ENCODE peak calls at places on chromosomes 11 and 22, in nine cellular contexts. O, D, F, X, E, R, T, H and C are unnamed samples.

GRCh38 chr22:33274214-33274828 is 216.1 kb upstream of the SYN3 start:
- DNase-seq in F (no peak), D (no peak), X (no peak), O (no peak), E (no peak), T (peak; percentile 24), H (no peak), R (no peak), C (peak; percentile 37)

GRCh38 chr11:36214484-36214883 is 74.7 kb downstream of the COMMD9 start:
- DNase-seq in O (no peak), H (no peak), E (no peak), F (no peak), R (no peak), D (no peak), X (no peak), T (no peak), C (no peak)

GRCh38 chr22:21984793-21985192 is 2.2 kb upstream of the TOP3B start:
- DNase-seq in D (no peak), X (no peak), O (no peak), F (no peak), H (no peak), T (no peak), R (no peak), E (no peak), C (no peak)

GRCh38 chr11:64164392-64165312 is 1.3 kb downstream of the MACROD1 start:
- DNase-seq in E (no peak), X (no peak), F (no peak), H (peak; percentile 69), O (no peak), D (no peak), R (no peak), T (peak; percentile 36), C (peak; percentile 67)

GRCh38 chr11:62269654-62270278 is at the start of gene SCGB2A2:
- DNase-seq in X (no peak), D (no peak), H (no peak), E (no peak), T (no peak), R (no peak), F (no peak), O (no peak), C (no peak)

GRCh38 chr11:110086892-110087309 is 6.3 kb upstream of the ZC3H12C start:
- DNase-seq in E (no peak), H (no peak), D (no peak), T (peak; percentile 37), O (no peak), R (no peak), F (no peak), X (no peak), C (peak; percentile 47)

GRCh38 chr11:21933095-21933494 is 259.8 kb upstream of the ANO5 start:
- DNase-seq in O (no peak), R (no peak), X (no peak), F (no peak), H (no peak), D (peak; percentile 12), T (no peak), E (no peak), C (no peak)

GRCh38 chr22:48424201-48424627 is 1403.5 kb downstream of the BRD1 start:
- DNase-seq in H (no peak), X (peak; percentile 6), O (peak; percentile 62), T (no peak), D (no peak), E (no peak), F (no peak), R (no peak), C (no peak)

GRCh38 chr11:17610402-17610894 is 63.4 kb downstream of the OTOG start:
- DNase-seq in O (no peak), E (no peak), R (no peak), H (no peak), F (no peak), X (no peak), T (no peak), D (no peak), C (peak; percentile 14)

GRCh38 chr11:79582434-79582833 is 141.6 kb upstream of the TENM4 start:
- DNase-seq in T (no peak), E (no peak), F (no peak), D (no peak), H (no peak), R (no peak), O (no peak), X (no peak), C (no peak)

GRCh38 chr11:10628506-10629236 is 60.2 kb upstream of the LYVE1 start:
- DNase-seq in F (no peak), T (no peak), X (no peak), H (no peak), O (no peak), E (peak; percentile 43), D (no peak), R (no peak), C (no peak)

GRCh38 chr11:3154001-3154599 is 11.0 kb downstream of the OSBPL5 start:
- DNase-seq in R (no peak), F (no peak), H (peak; percentile 23), T (no peak), X (no peak), O (no peak), D (no peak), E (no peak), C (no peak)

GRCh38 chr11:123188508-123189165 is 6.4 kb downstream of the CLMP start:
- DNase-seq in R (no peak), H (no peak), E (no peak), O (no peak), T (no peak), D (no peak), F (no peak), X (no peak), C (no peak)

GRCh38 chr22:23569716-23570115 is 10.4 kb downstream of the IGLL1 start:
- DNase-seq in X (no peak), O (no peak), H (no peak), R (no peak), T (no peak), E (no peak), F (no peak), D (no peak), C (no peak)

GRCh38 chr11:71342951-71343827 is 90.8 kb upstream of the SHANK2 start:
- DNase-seq in X (no peak), T (peak; percentile 38), O (no peak), D (no peak), E (no peak), H (peak; percentile 23), F (no peak), R (peak; percentile 57), C (peak; percentile 55)

GRCh38 chr11:116061322-116061721 is 557.1 kb upstream of the CADM1 start:
- DNase-seq in E (no peak), X (no peak), F (no peak), T (no peak), O (no peak), H (no peak), R (no peak), D (no peak), C (no peak)

GRCh38 chr11:73072935-73073481 is 69.1 kb downstream of the FCHSD2 start:
- DNase-seq in F (no peak), R (no peak), E (no peak), D (peak; percentile 61), X (no peak), O (no peak), T (no peak), H (no peak), C (peak; percentile 47)

GRCh38 chr22:25111579-25112517 is 87.8 kb upstream of the CRYBB3 start:
- DNase-seq in T (peak; percentile 71), R (peak; percentile 81), D (no peak), H (peak; percentile 40), X (no peak), E (no peak), O (no peak), F (no peak), C (peak; percentile 77)

GRCh38 chr22:41939981-41940852 is 6.7 kb downstream of the CENPM start:
- DNase-seq in O (no peak), X (no peak), T (peak; percentile 94), H (no peak), E (no peak), D (peak; percentile 89), R (peak; percentile 66), F (no peak), C (peak; percentile 95)

GRCh38 chr11:95571861-95572260 is 217.7 kb downstream of the FAM76B start:
- DNase-seq in O (no peak), F (no peak), R (no peak), D (no peak), X (no peak), H (no peak), T (no peak), E (no peak), C (no peak)

GRCh38 chr11:72741429-72741833 is 10.8 kb downstream of the ARAP1 start:
- DNase-seq in O (no peak), D (no peak), H (peak; percentile 42), F (no peak), R (peak; percentile 79), E (no peak), T (peak; percentile 52), X (no peak), C (no peak)

GRCh38 chr11:6132431-6132830 is 24.9 kb downstream of the OR56B4 start:
- DNase-seq in D (no peak), H (no peak), R (no peak), X (no peak), T (no peak), F (no peak), E (no peak), O (no peak), C (no peak)

GRCh38 chr11:114354076-114354475 is 46.2 kb downstream of the C11orf71 start:
- DNase-seq in T (no peak), X (no peak), H (no peak), F (no peak), E (no peak), D (no peak), R (no peak), O (no peak), C (no peak)

GRCh38 chr11:117092951-117093590 is 5.2 kb downstream of the SIK3 start:
- DNase-seq in R (no peak), T (no peak), E (no peak), O (no peak), H (no peak), X (no peak), F (no peak), D (no peak), C (no peak)
- H3K4me1 ChIP-seq in R (peaks cover 43% of the 10 kb centered on the region), T (peaks cover 26% of the 10 kb centered on the region), E (no peaks in the 10 kb centered on the region), O (peaks cover 49% of the 10 kb centered on the region), H (peaks cover 48% of the 10 kb centered on the region), X (peaks cover 21% of the 10 kb centered on the region), F (peaks cover 34% of the 10 kb centered on the region), D (peaks cover 24% of the 10 kb centered on the region), C (peaks cover 17% of the 10 kb centered on the region)

GRCh38 chr11:7571640-7572000 is 57.8 kb downstream of the PPFIBP2 start:
- DNase-seq in T (peak; percentile 82), F (peak; percentile 64), D (peak; percentile 19), E (peak; percentile 73), R (peak; percentile 59), O (no peak), H (peak; percentile 49), X (peak; percentile 83), C (peak; percentile 88)
- H3K4me3 ChIP-seq in T (no peak overlapping the region), F (no peak overlapping the region), D (no peak overlapping the region), E (no peak overlapping the region), R (no peak overlapping the region), O (no peak overlapping the region), H (no peak overlapping the region), X (no peak overlapping the region), C (no peak overlapping the region)

GRCh38 chr11:44470849-44471248 is 94.6 kb upstream of the CD82 start:
- DNase-seq in H (no peak), D (no peak), T (no peak), R (no peak), E (no peak), O (no peak), X (no peak), F (no peak), C (no peak)
- H3K27me3 ChIP-seq in H (no peaks in the 10 kb centered on the region), D (peaks cover 5% of the 10 kb centered on the region), T (no peaks in the 10 kb centered on the region), R (peaks cover 8% of the 10 kb centered on the region), E (no peaks in the 10 kb centered on the region), O (peaks cover 34% of the 10 kb centered on the region), X (no peaks in the 10 kb centered on the region), F (no peaks in the 10 kb centered on the region), C (no peaks in the 10 kb centered on the region)

GRCh38 chr11:12775955-12776354 is 101.7 kb downstream of the TEAD1 start:
- DNase-seq in X (no peak), D (no peak), R (no peak), O (no peak), H (no peak), T (no peak), F (no peak), E (no peak), C (no peak)
- H3K4me1 ChIP-seq in X (peaks cover 13% of the 10 kb centered on the region), D (peaks cover 14% of the 10 kb centered on the region), R (peaks cover 10% of the 10 kb centered on the region), O (peaks cover 16% of the 10 kb centered on the region), H (peaks cover 64% of the 10 kb centered on the region), T (peaks cover 5% of the 10 kb centered on the region), F (peaks cover 4% of the 10 kb centered on the region), E (no peaks in the 10 kb centered on the region), C (no peaks in the 10 kb centered on the region)